ENCODE peak calls at places on chromosome 12, in four cellular contexts. U is pancreas, R is activated B cell treated with CpG ODN at 0.5 μM for 24 hours, F is Karpas-422. L is an unnamed sample.

GRCh38 chr12:55058082-55058481 is 38.3 kb downstream of the NEUROD4 start:
- DNase-seq in F (no peak), U (no peak), R (no peak), L (no peak)

GRCh38 chr12:21538259-21538658 is 12.2 kb downstream of the SPX start:
- DNase-seq in U (no peak), R (no peak), F (no peak), L (no peak)

GRCh38 chr12:5451251-5451650 is 19.3 kb downstream of the NTF3 start:
- DNase-seq in R (no peak), U (no peak), F (no peak), L (no peak)

GRCh38 chr12:125841332-125841731 is 776.1 kb downstream of the AACS start:
- DNase-seq in U (no peak), F (no peak), R (no peak), L (no peak)

GRCh38 chr12:19093218-19093617 is 36.3 kb upstream of the PLEKHA5 start:
- DNase-seq in R (no peak), F (no peak), U (no peak), L (peak)

GRCh38 chr12:90682398-90682797 is 272.6 kb downstream of the CCER1 start:
- DNase-seq in R (no peak), F (no peak), U (no peak), L (peak)

GRCh38 chr12:114254998-114255397 is 150.9 kb downstream of the TBX5 start:
- DNase-seq in F (peak), U (no peak), R (no peak), L (no peak)

GRCh38 chr12:70660620-70661219 is 23.5 kb upstream of the PTPRB start:
- DNase-seq in U (no peak), F (no peak), R (no peak), L (peak)

GRCh38 chr12:49866859-49867579 is 24.1 kb upstream of the BCDIN3D start:
- DNase-seq in F (peak), U (peak), R (peak), L (peak)

GRCh38 chr12:111775205-111776193 is 8.8 kb downstream of the ALDH2 start:
- DNase-seq in R (peak), U (peak), F (peak), L (no peak)

GRCh38 chr12:108607981-108608600 is 10.2 kb upstream of the TMEM119 start:
- DNase-seq in F (no peak), U (no peak), R (no peak), L (no peak)

GRCh38 chr12:57069522-57069921 is 9.1 kb downstream of the NEMP1 start:
- DNase-seq in F (peak), U (no peak), R (peak), L (peak)

GRCh38 chr12:69388371-69388770 is 28.8 kb downstream of the YEATS4 start:
- DNase-seq in U (no peak), R (no peak), F (peak), L (peak)

GRCh38 chr12:15227004-15227679 is 5.9 kb upstream of the RERG start:
- DNase-seq in U (no peak), F (peak), R (no peak), L (peak)

GRCh38 chr12:95648990-95649791 is 97.9 kb upstream of the USP44 start:
- DNase-seq in F (no peak), U (no peak), R (no peak), L (peak)

GRCh38 chr12:114013601-114014345 is 47.6 kb upstream of the RBM19 start:
- DNase-seq in F (peak), U (no peak), R (no peak), L (peak)

GRCh38 chr12:38919191-38919590 is 13.8 kb upstream of the CPNE8 start:
- DNase-seq in U (no peak), R (no peak), F (no peak), L (peak)

GRCh38 chr12:69932154-69932553 is 107.1 kb downstream of the MYRFL start:
- DNase-seq in F (no peak), U (no peak), R (no peak), L (no peak)

L was measured in AG20443.